ENCODE peak calls at places on chromosomes 4 and X, in ten cellular contexts. U, V, R, Y, N, M, Z, H, T and J are unnamed samples.

GRCh38 chrX:18146009-18146408 is 74.7 kb downstream of the BEND2 start:
- DNase-seq in V (no peak), Y (no peak), H (no peak), R (no peak), T (no peak), U (no peak), Z (no peak), N (no peak), M (no peak), J (no peak)

GRCh38 chrX:99301990-99302389 is 1108.1 kb downstream of the PCDH19 start:
- DNase-seq in M (peak; percentile 59), U (no peak), Y (no peak), T (no peak), R (no peak), N (no peak), V (no peak), H (no peak), Z (no peak), J (no peak)

GRCh38 chr4:38902695-38903094 is 35.1 kb downstream of the FAM114A1 start:
- DNase-seq in R (no peak), Z (no peak), H (peak; percentile 44), M (peak; percentile 23), T (no peak), Y (no peak), N (no peak), V (no peak), U (no peak), J (no peak)

GRCh38 chr4:66193487-66193886 is 523.2 kb upstream of the EPHA5 start:
- DNase-seq in T (no peak), Y (no peak), R (no peak), N (no peak), U (no peak), H (no peak), V (no peak), M (no peak), Z (no peak), J (no peak)

GRCh38 chr4:174561556-174561955 is 39.3 kb upstream of the HPGD start:
- DNase-seq in V (no peak), H (no peak), T (no peak), M (no peak), R (no peak), Y (no peak), Z (no peak), N (no peak), U (no peak), J (no peak)

GRCh38 chr4:176309046-176309445 is 10.7 kb upstream of the SPCS3 start:
- DNase-seq in T (no peak), V (no peak), R (no peak), U (no peak), M (no peak), H (no peak), Z (no peak), Y (no peak), N (peak; percentile 39), J (no peak)

GRCh38 chrX:18549643-18550042 is 122.3 kb downstream of the RS1 start:
- DNase-seq in U (no peak), Z (no peak), Y (no peak), T (no peak), V (no peak), N (no peak), R (no peak), M (peak; percentile 1), H (no peak), J (no peak)

GRCh38 chr4:26860922-26861433 is 337 bp downstream of the STIM2 start:
- DNase-seq in Y (peak; percentile 65), Z (no peak), M (peak; percentile 74), R (peak; percentile 52), H (no peak), V (peak; percentile 56), N (peak; percentile 47), T (no peak), U (peak; percentile 46), J (peak; percentile 57)

GRCh38 chr4:94116842-94117241 is 90.8 kb upstream of the SMARCAD1 start:
- DNase-seq in V (no peak), U (no peak), Z (no peak), Y (no peak), T (no peak), R (no peak), M (no peak), N (no peak), H (no peak), J (no peak)

GRCh38 chr4:168830777-168831512 is 179.1 kb downstream of the CBR4 start:
- DNase-seq in M (no peak), Y (no peak), Z (no peak), H (peak; percentile 18), V (no peak), R (no peak), N (no peak), T (no peak), U (no peak), J (no peak)

GRCh38 chr4:167903291-167903721 is 189.0 kb upstream of the ANXA10 start:
- DNase-seq in U (no peak), Z (no peak), Y (no peak), V (no peak), N (no peak), H (peak; percentile 1), M (no peak), T (no peak), R (no peak), J (no peak)

GRCh38 chr4:102761902-102762301 is 1.1 kb upstream of the MANBA start:
- DNase-seq in V (no peak), H (no peak), T (no peak), N (no peak), R (no peak), U (no peak), Y (no peak), M (no peak), Z (no peak), J (no peak)

GRCh38 chr4:73416423-73417087 is 12.5 kb downstream of the ALB start:
- DNase-seq in T (no peak), R (no peak), N (no peak), H (no peak), V (no peak), U (no peak), Z (no peak), Y (no peak), M (no peak), J (no peak)

GRCh38 chrX:102654696-102655095 is 3.4 kb downstream of the GPRASP1 start:
- DNase-seq in N (no peak), V (no peak), H (no peak), Z (no peak), T (no peak), R (no peak), U (no peak), Y (no peak), M (no peak), J (no peak)

DNA sequence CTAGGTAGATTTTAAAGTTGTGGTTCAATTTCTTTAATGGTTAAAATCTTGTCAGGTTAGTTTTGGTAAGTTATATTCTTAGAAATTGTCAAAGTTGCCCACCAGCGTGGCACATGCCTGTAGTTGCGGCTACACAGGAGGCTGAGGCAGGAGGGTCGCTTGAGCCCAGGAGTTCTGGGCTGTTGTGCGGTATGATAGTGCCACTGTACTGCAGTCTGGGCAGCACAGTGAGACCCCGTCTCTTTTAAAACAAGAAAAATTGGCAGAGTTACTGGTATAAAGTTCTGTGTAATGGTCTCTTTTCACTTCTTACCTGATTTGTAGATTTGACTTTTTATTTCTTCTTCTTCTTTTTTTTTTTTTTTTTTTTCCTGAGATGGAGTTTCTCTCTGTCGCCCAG is 64.4 kb downstream of the FAM193A start:
- DNase-seq in U (no peak), N (no peak), M (no peak), Z (no peak), H (no peak), T (no peak), Y (no peak), V (no peak), R (no peak), J (no peak)
- H3K4me3 ChIP-seq in U (no peak overlapping the region), N (no peak overlapping the region), M (no peak overlapping the region), Z (no peak overlapping the region), H (no peak overlapping the region), T (no peak overlapping the region), Y (no peak overlapping the region), V (no peak overlapping the region), R (no peak overlapping the region), J (no peak overlapping the region)

GRCh38 chr4:113433116-113433515 is 328.4 kb downstream of the CAMK2D start:
- DNase-seq in T (no peak), U (no peak), Z (no peak), M (no peak), V (no peak), H (no peak), N (no peak), R (no peak), Y (no peak), J (no peak)
- H3K4me1 ChIP-seq in T (peaks cover 50% of the 10 kb centered on the region), U (peaks cover 13% of the 10 kb centered on the region), Z (peaks cover 48% of the 10 kb centered on the region), M (no peaks in the 10 kb centered on the region), V (peaks cover 4% of the 10 kb centered on the region), H (peaks cover 3% of the 10 kb centered on the region), N (peaks cover 5% of the 10 kb centered on the region), R (peaks cover 3% of the 10 kb centered on the region), Y (no peaks in the 10 kb centered on the region), J (peaks cover 7% of the 10 kb centered on the region)

DNA sequence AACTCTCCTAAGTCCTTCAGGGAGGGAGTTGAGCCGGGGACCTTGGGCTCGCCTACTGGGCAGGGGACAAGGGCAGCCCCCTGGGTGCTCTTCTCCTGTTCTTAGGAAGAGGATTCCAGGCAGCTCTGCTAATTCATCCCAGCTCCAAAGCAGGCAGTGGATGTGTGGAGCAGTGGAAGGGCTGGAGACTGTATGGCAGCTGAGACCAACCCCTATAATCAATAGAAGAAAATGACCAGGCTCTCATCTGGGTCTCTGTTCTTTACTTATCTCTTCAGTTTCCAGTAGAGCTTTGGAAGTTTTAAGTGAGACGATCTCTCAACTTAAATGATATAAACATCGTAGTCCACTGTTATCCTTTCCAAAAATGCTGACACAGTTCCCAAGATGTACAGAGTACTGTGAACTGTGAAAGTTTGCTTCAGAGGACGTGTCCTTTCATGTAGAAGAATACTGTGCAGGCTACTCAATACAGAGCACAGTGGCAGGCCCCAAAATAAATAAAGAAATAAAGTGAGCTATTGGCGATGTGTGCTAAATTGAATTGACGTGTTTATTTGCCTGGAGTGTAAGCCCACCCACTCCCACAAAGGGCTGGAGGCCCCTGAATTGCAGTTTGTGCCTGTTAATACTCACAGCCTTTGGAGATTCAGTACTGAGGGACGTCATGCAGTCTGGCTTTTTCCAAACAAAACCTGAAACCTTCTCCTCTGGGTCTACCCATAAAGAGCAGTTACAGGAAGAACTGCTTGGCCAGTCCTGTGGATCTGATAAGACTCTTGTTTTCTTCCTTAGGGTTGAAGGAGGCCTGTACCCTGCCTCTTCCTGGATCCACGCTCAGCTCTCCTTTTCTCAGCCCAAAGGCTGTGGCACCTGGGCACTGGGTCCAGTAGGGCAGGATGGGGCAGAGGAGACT is 66.2 kb downstream of the SOWAHB start:
- DNase-seq in Y (no peak), Z (no peak), M (no peak), U (no peak), H (no peak), T (no peak), N (no peak), R (no peak), V (no peak), J (no peak)
- H3K27ac ChIP-seq in Y (peak overlapping the region; percentile 79), Z (peak overlapping the region; percentile 64), M (no peak overlapping the region), U (peak overlapping the region; percentile 82), H (peak overlapping the region; percentile 78), T (peak overlapping the region; percentile 86), N (peak overlapping the region; percentile 94), R (peak overlapping the region; percentile 51), V (peak overlapping the region; percentile 21), J (no peak overlapping the region)

DNA sequence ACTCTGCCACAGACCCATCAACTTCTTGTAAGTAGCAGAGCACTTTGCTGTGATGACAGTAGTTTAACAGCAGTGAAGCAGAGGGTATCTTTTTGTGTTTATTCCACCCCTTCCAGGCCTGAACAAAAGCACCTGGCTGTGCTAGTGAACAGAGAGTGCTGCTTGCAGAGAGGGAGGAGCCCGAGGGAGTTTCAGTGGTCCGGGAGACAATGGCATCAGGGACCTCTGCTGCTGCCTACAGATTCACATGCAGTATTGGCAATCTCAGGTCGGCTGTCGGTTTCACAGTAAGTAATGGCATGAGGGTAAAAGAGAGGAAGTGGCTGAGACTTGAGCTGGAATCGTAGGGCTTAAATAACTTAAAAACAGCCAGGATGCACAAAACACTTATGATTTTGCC is 755.8 kb downstream of the RPA4 start:
- DNase-seq in N (no peak), M (peak; percentile 37), Y (no peak), U (no peak), Z (no peak), R (no peak), H (no peak), T (no peak), V (no peak), J (no peak)
- H3K4me3 ChIP-seq in N (no peak overlapping the region), M (no peak overlapping the region), Y (no peak overlapping the region), U (no peak overlapping the region), Z (no peak overlapping the region), R (no peak overlapping the region), H (no peak overlapping the region), T (no peak overlapping the region), V (no peak overlapping the region), J (no peak overlapping the region)